ENCODE peak calls at places on chromosomes 16 and 17, in ten cellular contexts. L, T, E, Y, U, B, W, X, K and A are unnamed samples.
A peak's percentile ranks its signal among the peaks of the same experiment; 100 is the strongest.

GRCh38 chr16:70348991-70349390 is 2.3 kb downstream of the DDX19A start:
- DNase-seq in W (no peak), E (no peak), B (no peak), T (no peak), X (no peak), Y (no peak), L (no peak), U (no peak), K (no peak), A (no peak)

GRCh38 chr16:54282202-54282922 is 4.2 kb downstream of the IRX3 start:
- DNase-seq in W (peak; percentile 80), B (no peak), Y (no peak), U (no peak), T (no peak), L (peak; percentile 71), X (no peak), E (no peak), K (peak; percentile 68), A (no peak)

GRCh38 chr17:10518271-10519037 is at the start of gene MYH1:
- DNase-seq in K (no peak), X (no peak), W (no peak), T (no peak), L (no peak), Y (no peak), B (no peak), U (no peak), E (no peak), A (no peak)

GRCh38 chr17:76082326-76083251 is 3.6 kb downstream of the ZACN start:
- DNase-seq in W (no peak), B (no peak), E (no peak), U (no peak), Y (no peak), T (no peak), X (no peak), K (no peak), L (peak; percentile 45), A (no peak)

GRCh38 chr17:39527220-39527813 is 66.0 kb downstream of the CDK12 start:
- DNase-seq in B (no peak), Y (no peak), W (peak; percentile 35), L (no peak), E (no peak), K (no peak), U (no peak), X (no peak), T (no peak), A (no peak)

GRCh38 chr17:2867441-2868424 is 71.5 kb downstream of the RAP1GAP2 start:
- DNase-seq in E (no peak), U (no peak), B (peak; percentile 54), Y (no peak), L (no peak), K (no peak), X (no peak), W (peak; percentile 26), T (no peak), A (no peak)

GRCh38 chr16:23252310-23252709 is 49.8 kb upstream of the SCNN1B start:
- DNase-seq in L (no peak), Y (no peak), T (no peak), B (no peak), K (no peak), W (no peak), U (no peak), E (no peak), X (no peak), A (no peak)

GRCh38 chr16:72850021-72850420 is 197.9 kb downstream of the ZFHX3 start:
- DNase-seq in U (no peak), W (no peak), K (no peak), X (no peak), E (no peak), Y (no peak), T (no peak), L (peak; percentile 28), B (no peak), A (no peak)

GRCh38 chr16:35572186-35572585 is 2112.8 kb downstream of the TP53TG3F start:
- DNase-seq in U (no peak), L (no peak), T (no peak), E (no peak), B (no peak), X (no peak), Y (no peak), W (no peak), K (no peak), A (no peak)

GRCh38 chr16:66516808-66517585 is 32.9 kb downstream of the TK2 start:
- DNase-seq in T (peak; percentile 67), K (peak; percentile 53), U (peak; percentile 71), X (peak; percentile 94), E (peak; percentile 83), W (peak; percentile 86), L (peak; percentile 98), Y (peak; percentile 31), B (peak; percentile 98), A (peak; percentile 57)